ENCODE peak calls at places on chromosomes 11 and 22, in seven cellular contexts. V is upper lobe of left lung, D is HepG2, M is Panc1, H is HCT116, I is GM23338, L is GM12878. J is an unnamed sample.

GRCh38 chr11:111870522-111870886 is 877 bp downstream of the ALG9 start:
- ATAC-seq in V (no peak), D (no peak), M (no peak), H (no peak), I (no peak), L (peak; percentile 31), J (no peak)

GRCh38 chr11:34380696-34381095 is 22.9 kb upstream of the ABTB2 start:
- ATAC-seq in V (no peak), D (no peak), M (peak; percentile 83), H (peak; percentile 42), I (no peak), L (no peak), J (no peak)

GRCh38 chr11:118672865-118673264 is 6.6 kb downstream of the TREH start:
- ATAC-seq in V (no peak), D (peak; percentile 63), M (peak; percentile 31), H (no peak), I (peak; percentile 64), L (no peak), J (no peak)

GRCh38 chr22:38761202-38762162 is 5.7 kb upstream of the SUN2 start:
- ATAC-seq in V (peak; percentile 24), D (peak; percentile 6), M (peak; percentile 38), H (no peak), I (no peak), L (peak; percentile 11), J (no peak)

GRCh38 chr11:69816671-69817070 is 2.5 kb downstream of the FGF3 start:
- ATAC-seq in V (no peak), D (no peak), M (peak; percentile 28), H (no peak), I (peak; percentile 5), L (no peak), J (no peak)

GRCh38 chr11:79860336-79860735 is 419.5 kb upstream of the TENM4 start:
- ATAC-seq in V (no peak), D (no peak), M (no peak), H (no peak), I (no peak), L (no peak), J (no peak)

GRCh38 chr11:73366265-73366610 is 10.0 kb upstream of the RELT start:
- ATAC-seq in V (no peak), D (no peak), M (no peak), H (no peak), I (no peak), L (peak; percentile 21), J (no peak)

GRCh38 chr22:18136563-18137320 is 13.2 kb upstream of the USP18 start:
- ATAC-seq in V (no peak), D (no peak), M (no peak), H (no peak), I (peak; percentile 49), L (no peak), J (no peak)

GRCh38 chr22:38781033-38781432 is 12.9 kb downstream of the DNAL4 start:
- ATAC-seq in V (no peak), D (no peak), M (peak; percentile 42), H (no peak), I (no peak), L (no peak), J (no peak)

GRCh38 chr22:30816413-30816812 is 121.7 kb downstream of the OSBP2 start:
- ATAC-seq in V (no peak), D (peak; percentile 37), M (no peak), H (peak; percentile 76), I (peak; percentile 75), L (no peak), J (no peak)

GRCh38 chr22:29300807-29301601 is 5.4 kb upstream of the GAS2L1 start:
- ATAC-seq in V (no peak), D (peak; percentile 6), M (peak; percentile 23), H (peak; percentile 17), I (peak; percentile 16), L (peak; percentile 24), J (no peak)

GRCh38 chr22:38569972-38570840 is at the start of gene DMC1:
- ATAC-seq in V (peak; percentile 97), D (peak; percentile 87), M (peak; percentile 92), H (peak; percentile 90), I (peak; percentile 86), L (peak; percentile 92), J (peak; percentile 89)

GRCh38 chr22:32684822-32685187 is 116.7 kb upstream of the TIMP3 start:
- ATAC-seq in V (no peak), D (no peak), M (no peak), H (no peak), I (no peak), L (no peak), J (no peak)

GRCh38 chr11:119680899-119681370 is 48.1 kb downstream of the NECTIN1 start:
- ATAC-seq in V (peak; percentile 36), D (no peak), M (no peak), H (no peak), I (no peak), L (no peak), J (no peak)

GRCh38 chr11:123363556-123363955 is 66.5 kb upstream of the GRAMD1B start:
- ATAC-seq in V (no peak), D (no peak), M (no peak), H (no peak), I (no peak), L (peak; percentile 33), J (no peak)

GRCh38 chr22:47290706-47291430 is 528.4 kb downstream of the TBC1D22A start:
- ATAC-seq in V (no peak), D (no peak), M (no peak), H (peak; percentile 78), I (no peak), L (no peak), J (no peak)

GRCh38 chr11:118679483-118679882 is at the start of gene TREH:
- ATAC-seq in V (peak; percentile 20), D (peak; percentile 80), M (peak; percentile 41), H (peak; percentile 42), I (peak; percentile 35), L (no peak), J (no peak)

GRCh38 chr11:100727410-100727809 is 40.3 kb downstream of the ARHGAP42 start:
- ATAC-seq in V (no peak), D (no peak), M (peak; percentile 30), H (no peak), I (no peak), L (no peak), J (no peak)

GRCh38 chr11:69689484-69690319 is 14.1 kb downstream of the FGF19 start:
- ATAC-seq in V (no peak), D (peak; percentile 13), M (no peak), H (no peak), I (no peak), L (no peak), J (no peak)

GRCh38 chr11:3795131-3796092 is 1.9 kb downstream of the NUP98 start:
- ATAC-seq in V (no peak), D (no peak), M (no peak), H (no peak), I (no peak), L (no peak), J (no peak)
- H3K4me3 ChIP-seq in V (peak overlapping the region; percentile 85), D (peak overlapping the region; percentile 98), M (peak overlapping the region; percentile 89), H (peak overlapping the region; percentile 86), I (peak overlapping the region; percentile 89), L (peak overlapping the region; percentile 91), J (peak overlapping the region; percentile 97)

GRCh38 chr22:37258810-37259472 is 14.9 kb upstream of the RAC2 start:
- ATAC-seq in V (no peak), D (no peak), M (peak; percentile 28), H (peak; percentile 35), I (peak; percentile 68), L (peak; percentile 15), J (no peak)
- TF ChIP-seq POLR2AphosphoS5 in V (no peak), D (no peak), M (no peak), H (no peak), I (no peak), L (no peak), J (no peak)

GRCh38 chr22:44330727-44331660 is 18.2 kb upstream of the SHISAL1 start:
- ATAC-seq in V (no peak), D (no peak), M (no peak), H (no peak), I (peak; percentile 57), L (no peak), J (no peak)

GRCh38 chr22:44328762-44329161 is 16.0 kb upstream of the SHISAL1 start:
- ATAC-seq in V (no peak), D (no peak), M (no peak), H (no peak), I (no peak), L (no peak), J (no peak)

GRCh38 chr22:44330188-44330726 is 17.5 kb upstream of the SHISAL1 start:
- ATAC-seq in V (no peak), D (no peak), M (no peak), H (no peak), I (no peak), L (no peak), J (no peak)

GRCh38 chr22:44328326-44328725 is 15.6 kb upstream of the SHISAL1 start:
- ATAC-seq in V (peak; percentile 75), D (no peak), M (peak; percentile 39), H (no peak), I (no peak), L (no peak), J (no peak)

DNA sequence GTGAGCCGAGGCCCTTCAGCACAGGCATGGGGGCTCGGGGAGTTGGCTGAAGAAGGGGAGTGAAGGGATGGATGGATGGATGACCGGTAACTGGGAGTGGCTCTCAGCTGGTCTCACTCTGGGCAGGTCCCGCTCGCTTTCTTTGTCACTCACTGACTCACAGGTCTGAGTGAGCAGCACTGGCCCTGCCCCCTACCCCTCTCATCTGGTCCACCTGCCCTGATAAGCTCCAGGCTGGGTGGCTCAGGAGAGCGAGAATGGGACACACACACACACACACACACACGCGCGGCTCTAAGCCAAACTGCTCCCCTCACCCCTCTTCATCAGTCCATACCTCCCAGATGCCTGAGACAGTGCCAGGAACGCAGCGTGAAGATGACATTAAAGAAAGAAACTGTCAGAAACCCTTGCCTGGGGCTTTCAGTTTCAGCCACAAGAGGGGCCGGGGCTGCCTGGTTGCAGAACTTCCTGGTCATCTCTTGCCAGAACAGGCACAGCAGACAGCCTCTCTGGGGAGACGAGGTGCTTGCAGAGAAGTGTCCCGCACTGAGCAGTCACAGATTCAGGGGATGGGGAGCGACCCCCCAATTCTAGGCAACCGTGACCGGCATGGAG is 16.5 kb upstream of the SHISAL1 start:
- ATAC-seq in V (no peak), D (no peak), M (no peak), H (no peak), I (no peak), L (peak; percentile 95), J (no peak)
- TF ChIP-seq CTCF in V (no peak), D (no peak), M (no peak), H (no peak), I (no peak), L (no peak), J (no peak)

GRCh38 chr11:9003573-9004309 is at the start of gene NRIP3:
- ATAC-seq in V (peak; percentile 57), D (peak; percentile 61), M (peak; percentile 88), H (no peak), I (peak; percentile 83), L (peak; percentile 79), J (peak; percentile 90)

GRCh38 chr11:9005087-9005486 is 1.3 kb upstream of the NRIP3 start:
- ATAC-seq in V (no peak), D (peak; percentile 13), M (no peak), H (no peak), I (no peak), L (no peak), J (no peak)

GRCh38 chr11:9002920-9003572 is 755 bp downstream of the NRIP3 start:
- ATAC-seq in V (no peak), D (no peak), M (no peak), H (no peak), I (peak; percentile 3), L (no peak), J (no peak)

GRCh38 chr11:9001736-9002135 is 2.1 kb downstream of the NRIP3 start:
- ATAC-seq in V (peak; percentile 56), D (no peak), M (peak; percentile 74), H (peak; percentile 40), I (no peak), L (no peak), J (no peak)

GRCh38 chr11:9004310-9004945 is 627 bp upstream of the NRIP3 start:
- ATAC-seq in V (no peak), D (peak; percentile 69), M (peak; percentile 7), H (no peak), I (peak; percentile 75), L (no peak), J (peak; percentile 18)
- H3K4me3 ChIP-seq in V (peak overlapping the region; percentile 18), D (peak overlapping the region; percentile 67), M (peak overlapping the region; percentile 87), H (no peak overlapping the region), I (peak overlapping the region; percentile 77), L (peak overlapping the region; percentile 55), J (peak overlapping the region; percentile 36)

J was measured in gastroesophageal sphincter.